ENCODE peak calls at places on chromosomes 2 and 18, in eight cellular contexts. P, G, K, O, F, A, N and S are unnamed samples.

GRCh38 chr2:234768608-234769196 is 183.1 kb upstream of the SH3BP4 start:
- DNase-seq in P (no peak), N (no peak), K (no peak), F (no peak), A (no peak), O (no peak), G (no peak), S (no peak)

GRCh38 chr18:9433616-9434239 is 41.6 kb upstream of the RALBP1 start:
- DNase-seq in K (no peak), F (no peak), A (no peak), G (no peak), O (no peak), P (no peak), N (no peak), S (no peak)

GRCh38 chr18:22567794-22568193 is 150.1 kb upstream of the CTAGE1 start:
- DNase-seq in F (no peak), K (no peak), G (no peak), N (no peak), A (no peak), O (no peak), P (no peak), S (no peak)

GRCh38 chr2:189113963-189114362 is 65.6 kb downstream of the COL5A2 start:
- DNase-seq in G (no peak), K (no peak), P (no peak), O (no peak), A (no peak), F (no peak), N (no peak), S (no peak)

GRCh38 chr2:25304339-25304728 is 37.4 kb downstream of the DNMT3A start:
- DNase-seq in O (no peak), P (no peak), N (no peak), G (no peak), F (no peak), A (peak; percentile 65), K (no peak), S (no peak)

GRCh38 chr2:113754989-113755689 is 1.3 kb downstream of the SLC35F5 start:
- DNase-seq in K (no peak), P (no peak), G (no peak), N (no peak), F (no peak), O (no peak), A (peak; percentile 25), S (no peak)

GRCh38 chr2:118496870-118497611 is 350.4 kb downstream of the EN1 start:
- DNase-seq in K (no peak), F (no peak), G (no peak), N (no peak), P (no peak), O (no peak), A (no peak), S (no peak)

GRCh38 chr18:22412502-22412901 is 5.2 kb downstream of the CTAGE1 start:
- DNase-seq in A (peak; percentile 76), K (no peak), N (no peak), F (no peak), P (no peak), O (no peak), G (no peak), S (no peak)

GRCh38 chr2:202758638-202759037 is 112.9 kb downstream of the ICA1L start:
- DNase-seq in F (no peak), A (no peak), O (no peak), K (no peak), P (no peak), N (no peak), G (no peak), S (no peak)

GRCh38 chr2:56287974-56288373 is 104.2 kb downstream of the CCDC85A start:
- DNase-seq in F (no peak), A (no peak), N (no peak), O (no peak), K (no peak), G (no peak), P (no peak), S (no peak)